ENCODE peak calls at places on chromosomes 3 and 15, in four cellular contexts. N is IMR-90, X is H9, V is mesenchymal stem cell. K is an unnamed sample.

GRCh38 chr15:62452016-62452415 is 286.9 kb upstream of the C2CD4B start:
- DNase-seq in V (no peak), X (peak; percentile 49), N (no peak), K (no peak)

GRCh38 chr3:133835961-133836360 is 30.3 kb downstream of the SRPRB start:
- DNase-seq in V (no peak), N (no peak), X (peak; percentile 9), K (no peak)

GRCh38 chr3:101036213-101036618 is 43.0 kb upstream of the ABI3BP start:
- DNase-seq in N (peak; percentile 96), V (peak; percentile 84), X (peak; percentile 30), K (peak; percentile 98)

GRCh38 chr15:69400850-69401249 is 13.3 kb upstream of the KIF23 start:
- DNase-seq in X (no peak), V (no peak), N (peak; percentile 47), K (no peak)

GRCh38 chr3:37985637-37986320 is 4.8 kb upstream of the VILL start:
- DNase-seq in V (no peak), X (no peak), N (peak; percentile 35), K (no peak)

GRCh38 chr15:99708563-99708962 is 24.7 kb downstream of the LYSMD4 start:
- DNase-seq in N (peak; percentile 91), V (peak; percentile 96), X (no peak), K (peak; percentile 5)

GRCh38 chr3:160756907-160757623 is 1.0 kb downstream of the PPM1L start:
- DNase-seq in V (no peak), N (no peak), X (peak; percentile 63), K (no peak)

GRCh38 chr3:194622621-194623360 is 10.4 kb downstream of the TMEM44 start:
- DNase-seq in V (no peak), N (no peak), X (no peak), K (no peak)

GRCh38 chr3:37766220-37766605 is 95.5 kb upstream of the CTDSPL start:
- DNase-seq in X (no peak), N (no peak), V (peak; percentile 37), K (no peak)

GRCh38 chr15:30917013-30917412 is 13.3 kb downstream of the FAN1 start:
- DNase-seq in N (no peak), V (no peak), X (no peak), K (no peak)

GRCh38 chr3:19399356-19399755 is 251.0 kb downstream of the KCNH8 start:
- DNase-seq in V (no peak), N (no peak), X (no peak), K (no peak)

GRCh38 chr3:19394946-19395345 is 246.6 kb downstream of the KCNH8 start:
- DNase-seq in V (no peak), X (no peak), N (no peak), K (peak; percentile 14)

GRCh38 chr3:19399836-19400235 is 251.5 kb downstream of the KCNH8 start:
- DNase-seq in X (no peak), V (no peak), N (no peak), K (no peak)

GRCh38 chr3:19392146-19392545 is 243.8 kb downstream of the KCNH8 start:
- DNase-seq in N (no peak), X (no peak), V (no peak), K (no peak)

GRCh38 chr3:19396726-19397125 is 248.4 kb downstream of the KCNH8 start:
- DNase-seq in N (no peak), V (no peak), X (no peak), K (no peak)
- H3K79me1 ChIP-seq in N (no peaks in the 10 kb centered on the region), V (no peaks in the 10 kb centered on the region), X (no peaks in the 10 kb centered on the region), K (no peaks in the 10 kb centered on the region)

DNA sequence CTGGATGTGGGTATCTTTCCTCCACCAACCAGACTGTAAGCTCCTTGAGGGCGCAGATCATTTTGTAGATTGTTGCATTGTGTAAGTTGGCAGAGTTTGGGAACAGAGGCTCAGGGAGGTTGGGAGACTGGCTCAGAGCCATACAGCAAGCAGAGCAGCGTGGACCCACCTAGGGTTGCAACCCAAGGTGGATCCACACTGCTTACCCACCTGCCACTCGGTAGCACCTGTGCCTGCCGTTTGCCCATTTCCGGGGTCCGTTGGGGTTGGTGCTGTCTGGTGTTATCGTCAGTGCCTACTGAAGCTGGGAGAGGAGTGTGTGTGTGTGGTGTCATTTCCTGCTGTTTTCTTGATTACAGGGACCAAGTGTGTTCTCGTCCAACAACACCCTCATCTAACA is 19.0 kb downstream of the SMAD6 start:
- DNase-seq in N (no peak), V (no peak), X (no peak), K (no peak)
- H3K79me1 ChIP-seq in N (peaks cover 96% of the 10 kb centered on the region), V (peaks cover 48% of the 10 kb centered on the region), X (no peaks in the 10 kb centered on the region), K (peaks cover 4% of the 10 kb centered on the region)

GRCh38 chr15:66763186-66764066 is 61.4 kb downstream of the SMAD6 start:
- DNase-seq in N (no peak), V (no peak), X (no peak), K (no peak)
- H3K79me1 ChIP-seq in N (peaks cover 82% of the 10 kb centered on the region), V (peaks cover 2% of the 10 kb centered on the region), X (no peaks in the 10 kb centered on the region), K (peaks cover 4% of the 10 kb centered on the region)

DNA sequence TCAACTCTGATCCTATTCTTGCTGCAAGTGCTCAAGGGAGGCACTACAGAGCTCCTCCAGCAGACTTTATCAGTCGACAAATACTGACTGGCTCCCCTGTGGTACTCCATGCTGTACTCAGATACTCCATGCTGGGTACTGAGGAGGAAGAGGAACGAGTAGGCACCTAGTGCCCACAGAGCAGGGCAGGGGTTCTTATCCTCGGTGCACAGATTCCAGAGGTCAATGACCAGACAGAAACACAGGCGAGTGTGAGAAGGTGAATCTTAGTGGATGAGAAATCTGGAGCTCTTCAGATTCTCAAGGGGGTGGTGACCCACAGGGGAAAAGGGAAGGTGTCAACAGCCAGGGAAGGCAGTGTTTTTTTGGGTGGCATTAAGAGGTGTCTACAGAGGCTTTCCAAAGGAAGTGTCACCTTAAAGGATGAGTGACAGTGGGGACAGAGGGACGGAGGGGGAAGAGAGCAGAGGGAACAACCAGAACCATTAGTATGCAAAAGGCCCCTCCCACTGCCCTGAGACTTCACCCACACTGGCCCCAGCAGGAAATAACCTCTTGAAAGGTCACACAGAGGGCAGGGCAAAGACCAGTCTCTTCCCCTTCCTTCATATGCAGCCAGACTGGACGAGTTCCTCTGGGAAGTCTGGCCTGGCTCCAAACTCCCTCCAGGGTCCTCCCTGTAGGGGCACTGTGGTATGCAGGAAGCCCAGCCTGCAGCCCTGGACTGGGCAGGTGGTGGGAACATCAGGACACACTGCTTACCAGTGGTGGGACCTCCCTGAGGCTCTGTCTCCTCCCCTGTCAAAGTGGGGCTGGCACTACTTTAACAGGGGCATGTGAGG is 27.5 kb downstream of the CCDC12 start:
- DNase-seq in V (peak; percentile 54), N (no peak), X (peak; percentile 41), K (no peak)
- H3K79me1 ChIP-seq in V (peaks cover 30% of the 10 kb centered on the region), N (peaks cover 93% of the 10 kb centered on the region), X (peaks cover 18% of the 10 kb centered on the region), K (peaks cover 4% of the 10 kb centered on the region)